ENCODE peak calls at places on chromosome 17, in five cellular contexts. L, O, F, C and I are unnamed samples.
A peak's percentile ranks its signal among the peaks of the same experiment; 100 is the strongest.

GRCh38 chr17:29802256-29802655 is 127.8 kb downstream of the SSH2 start:
- DNase-seq in L (no peak), O (no peak), F (no peak), C (peak; percentile 19), I (no peak)

GRCh38 chr17:78806451-78806850 is 24.4 kb upstream of the CYTH1 start:
- DNase-seq in L (no peak), O (no peak), F (no peak), C (no peak), I (no peak)

GRCh38 chr17:48503747-48504146 is 27.1 kb downstream of the HOXB1 start:
- DNase-seq in L (no peak), O (no peak), F (no peak), C (no peak), I (no peak)

GRCh38 chr17:19383681-19384470 is 3.1 kb downstream of the MFAP4 start:
- DNase-seq in L (peak; percentile 83), O (no peak), F (peak; percentile 44), C (no peak), I (no peak)

GRCh38 chr17:79835470-79835899 is 3.8 kb downstream of the CBX4 start:
- DNase-seq in L (no peak), O (peak; percentile 72), F (no peak), C (peak; percentile 14), I (no peak)

GRCh38 chr17:51029142-51029541 is 91.5 kb downstream of the SPAG9 start:
- DNase-seq in L (no peak), O (no peak), F (no peak), C (peak; percentile 14), I (no peak)

GRCh38 chr17:7141824-7142223 is 27.2 kb upstream of the ASGR2 start:
- DNase-seq in L (no peak), O (no peak), F (no peak), C (no peak), I (no peak)

GRCh38 chr17:68437979-68438877 is 19.1 kb downstream of the WIPI1 start:
- DNase-seq in L (peak; percentile 38), O (peak; percentile 51), F (no peak), C (peak; percentile 82), I (no peak)

GRCh38 chr17:77781536-77781935 is 177.0 kb upstream of the TNRC6C start:
- DNase-seq in L (no peak), O (no peak), F (no peak), C (no peak), I (no peak)

GRCh38 chr17:83173997-83174858 is 94.8 kb downstream of the METRNL start:
- DNase-seq in L (no peak), O (peak; percentile 29), F (no peak), C (peak; percentile 70), I (peak; percentile 73)

GRCh38 chr17:72404872-72405271 is 284.1 kb downstream of the SOX9 start:
- DNase-seq in L (no peak), O (no peak), F (peak; percentile 18), C (no peak), I (no peak)

GRCh38 chr17:64614266-64615011 is 47.7 kb downstream of the SMURF2 start:
- DNase-seq in L (no peak), O (no peak), F (no peak), C (no peak), I (no peak)

GRCh38 chr17:79919164-79919585 is 79.9 kb upstream of the CBX4 start:
- DNase-seq in L (peak; percentile 95), O (no peak), F (no peak), C (no peak), I (peak; percentile 7)

GRCh38 chr17:76887809-76888208 is 19.6 kb downstream of the MGAT5B start:
- DNase-seq in L (no peak), O (peak; percentile 64), F (no peak), C (no peak), I (no peak)

GRCh38 chr17:83119987-83120864 is 40.8 kb downstream of the METRNL start:
- DNase-seq in L (peak; percentile 54), O (no peak), F (no peak), C (peak; percentile 91), I (no peak)

GRCh38 chr17:12985431-12986285 is 32.2 kb downstream of the ELAC2 start:
- DNase-seq in L (no peak), O (no peak), F (peak; percentile 51), C (no peak), I (no peak)

GRCh38 chr17:83114706-83115105 is 35.3 kb downstream of the METRNL start:
- DNase-seq in L (no peak), O (no peak), F (no peak), C (no peak), I (no peak)

GRCh38 chr17:78355045-78355641 is 4.7 kb downstream of the SOCS3 start:
- DNase-seq in L (no peak), O (no peak), F (no peak), C (no peak), I (no peak)

GRCh38 chr17:36863131-36863530 is 74.1 kb upstream of the LHX1 start:
- DNase-seq in L (no peak), O (no peak), F (no peak), C (no peak), I (no peak)

GRCh38 chr17:2749784-2750181 is 331 bp upstream of the CCDC92B start:
- DNase-seq in L (peak; percentile 75), O (peak; percentile 93), F (peak; percentile 58), C (peak; percentile 72), I (peak; percentile 12)

GRCh38 chr17:28967240-28968135 is 16.2 kb upstream of the PHF12 start:
- DNase-seq in L (no peak), O (no peak), F (no peak), C (peak; percentile 50), I (no peak)

GRCh38 chr17:57553525-57553924 is 191.6 kb downstream of the CCDC182 start:
- DNase-seq in L (no peak), O (no peak), F (peak; percentile 67), C (no peak), I (no peak)

GRCh38 chr17:28494445-28495188 is 11.5 kb upstream of the FOXN1 start:
- DNase-seq in L (peak; percentile 78), O (peak; percentile 90), F (peak; percentile 61), C (peak; percentile 74), I (peak; percentile 24)

GRCh38 chr17:73769480-73769879 is 125.2 kb upstream of the SDK2 start:
- DNase-seq in L (no peak), O (no peak), F (peak; percentile 4), C (no peak), I (no peak)

GRCh38 chr17:34886831-34887230 is 74.4 kb downstream of the CCT6B start:
- DNase-seq in L (no peak), O (no peak), F (no peak), C (peak; percentile 95), I (no peak)

GRCh38 chr17:29066603-29067002 is 23.7 kb downstream of the PIPOX start:
- DNase-seq in L (no peak), O (no peak), F (no peak), C (no peak), I (no peak)

GRCh38 chr17:6035801-6036394 is 34.3 kb upstream of the WSCD1 start:
- DNase-seq in L (peak; percentile 66), O (no peak), F (no peak), C (no peak), I (no peak)

GRCh38 chr17:7311110-7311698 is 3.8 kb downstream of the EIF5A start:
- DNase-seq in L (no peak), O (no peak), F (no peak), C (no peak), I (no peak)

GRCh38 chr17:75752405-75753192 is 12.4 kb downstream of the GALK1 start:
- DNase-seq in L (no peak), O (peak; percentile 35), F (no peak), C (no peak), I (no peak)
- TF ChIP-seq CTCF in L (no peak), O (peak; percentile 35), F (no peak), C (no peak), I (no peak)

DNA sequence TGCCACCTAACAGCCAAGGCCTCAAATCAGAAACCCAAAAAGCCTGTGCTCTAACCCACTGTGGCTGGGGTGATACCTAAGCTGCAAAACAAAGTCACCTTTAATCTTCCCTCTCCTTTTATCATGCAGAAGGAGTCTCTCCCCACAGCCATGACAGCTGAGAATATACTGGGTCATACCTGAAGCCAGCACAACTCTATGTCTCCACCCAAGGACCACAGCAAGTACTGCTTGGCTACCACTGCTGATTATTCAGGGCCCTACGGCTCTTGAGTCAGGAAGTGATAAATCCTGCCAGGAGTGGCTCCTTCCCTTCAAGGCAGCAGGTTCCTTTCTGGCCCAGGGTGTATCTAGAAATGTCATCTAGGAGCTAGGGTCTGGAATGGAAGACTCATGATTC is 151.5 kb upstream of the TOM1L1 start:
- DNase-seq in L (no peak), O (peak; percentile 79), F (no peak), C (peak; percentile 11), I (no peak)
- TF ChIP-seq CTCF in L (no peak), O (peak; percentile 64), F (no peak), C (no peak), I (no peak)

DNA sequence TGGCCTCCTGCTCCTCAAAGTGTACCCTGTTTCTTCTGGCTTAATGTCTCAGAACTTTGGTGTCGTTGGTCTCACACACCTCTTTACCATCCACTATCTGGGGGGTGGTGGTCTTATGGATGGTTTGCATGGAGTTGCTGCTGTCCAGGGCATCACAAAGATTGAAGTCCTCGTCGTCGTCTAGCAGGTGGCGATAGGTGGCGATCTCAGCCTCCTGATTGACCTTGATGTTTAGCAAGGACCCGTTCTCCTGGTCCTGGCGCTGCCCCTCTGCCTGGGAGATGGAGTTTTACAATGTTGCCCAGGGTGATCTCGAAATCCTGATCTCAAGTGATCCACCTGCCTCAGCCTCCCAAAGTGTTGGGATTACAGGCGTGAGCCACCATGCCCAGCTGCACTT is 31.1 kb upstream of the HELZ start:
- DNase-seq in L (no peak), O (peak; percentile 84), F (no peak), C (no peak), I (no peak)
- TF ChIP-seq CTCF in L (no peak), O (peak; percentile 56), F (peak; percentile 4), C (no peak), I (no peak)

GRCh38 chr17:1047886-1048470 is 51.0 kb downstream of the TIMM22 start:
- DNase-seq in L (no peak), O (no peak), F (no peak), C (no peak), I (no peak)

GRCh38 chr17:1050996-1051925 is 54.3 kb downstream of the TIMM22 start:
- DNase-seq in L (no peak), O (no peak), F (no peak), C (no peak), I (no peak)

GRCh38 chr17:1050246-1050995 is 53.5 kb downstream of the TIMM22 start:
- DNase-seq in L (no peak), O (no peak), F (no peak), C (no peak), I (no peak)

GRCh38 chr17:1047177-1047885 is 50.4 kb downstream of the TIMM22 start:
- DNase-seq in L (peak; percentile 95), O (no peak), F (peak; percentile 52), C (no peak), I (no peak)

GRCh38 chr17:1049446-1050225 is 52.7 kb downstream of the TIMM22 start:
- DNase-seq in L (no peak), O (no peak), F (no peak), C (no peak), I (no peak)
- TF ChIP-seq CTCF in L (no peak), O (no peak), F (no peak), C (no peak), I (no peak)

GRCh38 chr17:56528636-56529170 is 64.8 kb upstream of the NOG start:
- DNase-seq in L (no peak), O (no peak), F (no peak), C (no peak), I (no peak)
- TF ChIP-seq CTCF in L (no peak), O (no peak), F (no peak), C (no peak), I (no peak)